ENCODE peak calls at places on chromosomes 11 and 22, in six cellular contexts. One of them, this sample, is unnamed.

GRCh38 chr11:121194731-121195596 is 93.9 kb downstream of the TECTA start:
- DNase-seq in IMR-90: peak
- DNase-seq in GM10248: peak
- DNase-seq in GM12865: peak
- DNase-seq in MM.1S: peak
- DNase-seq in fibroblast of pulmonary artery: peak
- DNase-seq in this sample: peak

GRCh38 chr11:80285076-80285790 is 844.4 kb upstream of the TENM4 start:
- DNase-seq in IMR-90: peak
- DNase-seq in GM10248: no peak
- DNase-seq in GM12865: no peak
- DNase-seq in MM.1S: no peak
- DNase-seq in fibroblast of pulmonary artery: no peak
- DNase-seq in this sample: no peak

GRCh38 chr11:75667268-75667830 is 1.5 kb downstream of the MAP6 start:
- DNase-seq in IMR-90: no peak
- DNase-seq in GM10248: peak
- DNase-seq in GM12865: peak
- DNase-seq in MM.1S: no peak
- DNase-seq in fibroblast of pulmonary artery: peak
- DNase-seq in this sample: peak

GRCh38 chr11:122706689-122707088 is 51.2 kb downstream of the UBASH3B start:
- DNase-seq in IMR-90: peak
- DNase-seq in GM10248: no peak
- DNase-seq in GM12865: no peak
- DNase-seq in MM.1S: no peak
- DNase-seq in fibroblast of pulmonary artery: peak
- DNase-seq in this sample: no peak

GRCh38 chr11:116051494-116051893 is 547.3 kb upstream of the CADM1 start:
- DNase-seq in IMR-90: no peak
- DNase-seq in GM10248: no peak
- DNase-seq in GM12865: no peak
- DNase-seq in MM.1S: no peak
- DNase-seq in fibroblast of pulmonary artery: no peak
- DNase-seq in this sample: no peak

GRCh38 chr22:24951942-24952836 is at the start of gene KIAA1671:
- DNase-seq in IMR-90: peak
- DNase-seq in GM10248: peak
- DNase-seq in GM12865: peak
- DNase-seq in MM.1S: peak
- DNase-seq in fibroblast of pulmonary artery: peak
- DNase-seq in this sample: peak

GRCh38 chr11:124277809-124278208 is 21.6 kb downstream of the OR8G5 start:
- DNase-seq in IMR-90: no peak
- DNase-seq in GM10248: no peak
- DNase-seq in GM12865: no peak
- DNase-seq in MM.1S: no peak
- DNase-seq in fibroblast of pulmonary artery: peak
- DNase-seq in this sample: no peak

GRCh38 chr22:50287731-50288130 is 17.6 kb upstream of the MAPK11 start:
- DNase-seq in IMR-90: no peak
- DNase-seq in GM10248: no peak
- DNase-seq in GM12865: no peak
- DNase-seq in MM.1S: no peak
- DNase-seq in fibroblast of pulmonary artery: no peak
- DNase-seq in this sample: no peak

GRCh38 chr11:70872299-70872698 is 380.1 kb downstream of the SHANK2 start:
- DNase-seq in IMR-90: no peak
- DNase-seq in GM10248: no peak
- DNase-seq in GM12865: no peak
- DNase-seq in MM.1S: no peak
- DNase-seq in fibroblast of pulmonary artery: no peak
- DNase-seq in this sample: no peak

GRCh38 chr11:33542921-33543320 is 157.7 kb downstream of the C11orf91 start:
- DNase-seq in IMR-90: peak
- DNase-seq in GM10248: peak
- DNase-seq in GM12865: peak
- DNase-seq in MM.1S: peak
- DNase-seq in fibroblast of pulmonary artery: peak
- DNase-seq in this sample: peak

GRCh38 chr11:22539851-22540376 is 85.7 kb downstream of the FANCF start:
- DNase-seq in IMR-90: peak
- DNase-seq in GM10248: no peak
- DNase-seq in GM12865: no peak
- DNase-seq in MM.1S: peak
- DNase-seq in fibroblast of pulmonary artery: peak
- DNase-seq in this sample: no peak

GRCh38 chr11:34773211-34773610 is 143.0 kb downstream of the APIP start:
- DNase-seq in IMR-90: no peak
- DNase-seq in GM10248: no peak
- DNase-seq in GM12865: no peak
- DNase-seq in MM.1S: no peak
- DNase-seq in fibroblast of pulmonary artery: no peak
- DNase-seq in this sample: no peak

GRCh38 chr11:62217191-62217748 is 8.8 kb downstream of the SCGB2A1 start:
- DNase-seq in IMR-90: no peak
- DNase-seq in GM10248: no peak
- DNase-seq in GM12865: no peak
- DNase-seq in MM.1S: peak
- DNase-seq in fibroblast of pulmonary artery: peak
- DNase-seq in this sample: no peak

GRCh38 chr11:62931501-62932278 is 10.5 kb upstream of the CHRM1 start:
- DNase-seq in IMR-90: no peak
- DNase-seq in GM10248: no peak
- DNase-seq in GM12865: no peak
- DNase-seq in MM.1S: no peak
- DNase-seq in fibroblast of pulmonary artery: no peak
- DNase-seq in this sample: no peak

GRCh38 chr11:18010271-18010670 is 2.6 kb downstream of the SERGEF start:
- DNase-seq in IMR-90: no peak
- DNase-seq in GM10248: no peak
- DNase-seq in GM12865: peak
- DNase-seq in MM.1S: no peak
- DNase-seq in fibroblast of pulmonary artery: no peak
- DNase-seq in this sample: no peak

GRCh38 chr22:49976439-49977175 is 16.0 kb downstream of the PIM3 start:
- DNase-seq in IMR-90: no peak
- DNase-seq in GM10248: peak
- DNase-seq in GM12865: peak
- DNase-seq in MM.1S: no peak
- DNase-seq in fibroblast of pulmonary artery: no peak
- DNase-seq in this sample: peak

GRCh38 chr11:61540528-61540927 is 32.0 kb downstream of the LRRC10B start:
- DNase-seq in IMR-90: no peak
- DNase-seq in GM10248: no peak
- DNase-seq in GM12865: no peak
- DNase-seq in MM.1S: no peak
- DNase-seq in fibroblast of pulmonary artery: no peak
- DNase-seq in this sample: peak

GRCh38 chr11:116925050-116925449 is 87.6 kb upstream of the APOA1 start:
- DNase-seq in IMR-90: no peak
- DNase-seq in GM10248: no peak
- DNase-seq in GM12865: peak
- DNase-seq in MM.1S: peak
- DNase-seq in fibroblast of pulmonary artery: no peak
- DNase-seq in this sample: no peak

GRCh38 chr11:78195917-78196545 is 7.3 kb downstream of the USP35 start:
- DNase-seq in IMR-90: no peak
- DNase-seq in GM10248: no peak
- DNase-seq in GM12865: no peak
- DNase-seq in MM.1S: no peak
- DNase-seq in fibroblast of pulmonary artery: no peak
- DNase-seq in this sample: no peak

GRCh38 chr22:26797910-26798309 is 140.5 kb downstream of the MIAT start:
- DNase-seq in IMR-90: no peak
- DNase-seq in GM10248: no peak
- DNase-seq in GM12865: peak
- DNase-seq in MM.1S: no peak
- DNase-seq in fibroblast of pulmonary artery: no peak
- DNase-seq in this sample: no peak

GRCh38 chr11:62337682-62338181 is 484 bp downstream of the ASRGL1 start:
- DNase-seq in IMR-90: no peak
- DNase-seq in GM10248: no peak
- DNase-seq in GM12865: peak
- DNase-seq in MM.1S: no peak
- DNase-seq in fibroblast of pulmonary artery: peak
- DNase-seq in this sample: no peak

GRCh38 chr22:45726081-45726480 is 54.4 kb downstream of the ATXN10 start:
- DNase-seq in IMR-90: no peak
- DNase-seq in GM10248: no peak
- DNase-seq in GM12865: no peak
- DNase-seq in MM.1S: no peak
- DNase-seq in fibroblast of pulmonary artery: no peak
- DNase-seq in this sample: no peak

GRCh38 chr11:34395916-34396555 is 38.2 kb upstream of the ABTB2 start:
- DNase-seq in IMR-90: peak
- DNase-seq in GM10248: no peak
- DNase-seq in GM12865: no peak
- DNase-seq in MM.1S: no peak
- DNase-seq in fibroblast of pulmonary artery: peak
- DNase-seq in this sample: no peak

GRCh38 chr11:82092904-82093303 is 640.8 kb downstream of the FAM181B start:
- DNase-seq in IMR-90: no peak
- DNase-seq in GM10248: no peak
- DNase-seq in GM12865: no peak
- DNase-seq in MM.1S: no peak
- DNase-seq in fibroblast of pulmonary artery: no peak
- DNase-seq in this sample: no peak

GRCh38 chr11:18472587-18472986 is 16.9 kb downstream of the LDHAL6A start:
- DNase-seq in IMR-90: no peak
- DNase-seq in GM10248: no peak
- DNase-seq in GM12865: no peak
- DNase-seq in MM.1S: no peak
- DNase-seq in fibroblast of pulmonary artery: no peak
- DNase-seq in this sample: no peak

GRCh38 chr11:130246270-130246669 is 68.4 kb downstream of the ZBTB44 start:
- DNase-seq in IMR-90: no peak
- DNase-seq in GM10248: no peak
- DNase-seq in GM12865: no peak
- DNase-seq in MM.1S: no peak
- DNase-seq in fibroblast of pulmonary artery: no peak
- DNase-seq in this sample: no peak

GRCh38 chr11:26993965-26994446 is at the start of gene FIBIN:
- DNase-seq in IMR-90: peak
- DNase-seq in GM10248: no peak
- DNase-seq in GM12865: no peak
- DNase-seq in MM.1S: no peak
- DNase-seq in fibroblast of pulmonary artery: peak
- DNase-seq in this sample: no peak

GRCh38 chr11:77375114-77375513 is 73.6 kb upstream of the GDPD4 start:
- DNase-seq in IMR-90: peak
- DNase-seq in GM10248: no peak
- DNase-seq in GM12865: no peak
- DNase-seq in MM.1S: no peak
- DNase-seq in fibroblast of pulmonary artery: peak
- DNase-seq in this sample: no peak

GRCh38 chr11:125954123-125954944 is 8.5 kb downstream of the VSIG10L2 start:
- DNase-seq in IMR-90: no peak
- DNase-seq in GM10248: no peak
- DNase-seq in GM12865: no peak
- DNase-seq in MM.1S: no peak
- DNase-seq in fibroblast of pulmonary artery: no peak
- DNase-seq in this sample: no peak

GRCh38 chr11:125953401-125953935 is 7.6 kb downstream of the VSIG10L2 start:
- DNase-seq in IMR-90: no peak
- DNase-seq in GM10248: no peak
- DNase-seq in GM12865: no peak
- DNase-seq in MM.1S: no peak
- DNase-seq in fibroblast of pulmonary artery: no peak
- DNase-seq in this sample: no peak

GRCh38 chr11:125956371-125956770 is 10.5 kb downstream of the VSIG10L2 start:
- DNase-seq in IMR-90: peak
- DNase-seq in GM10248: no peak
- DNase-seq in GM12865: no peak
- DNase-seq in MM.1S: no peak
- DNase-seq in fibroblast of pulmonary artery: peak
- DNase-seq in this sample: no peak

GRCh38 chr11:125955856-125956255 is 10.0 kb downstream of the VSIG10L2 start:
- DNase-seq in IMR-90: no peak
- DNase-seq in GM10248: no peak
- DNase-seq in GM12865: no peak
- DNase-seq in MM.1S: no peak
- DNase-seq in fibroblast of pulmonary artery: no peak
- DNase-seq in this sample: no peak

DNA sequence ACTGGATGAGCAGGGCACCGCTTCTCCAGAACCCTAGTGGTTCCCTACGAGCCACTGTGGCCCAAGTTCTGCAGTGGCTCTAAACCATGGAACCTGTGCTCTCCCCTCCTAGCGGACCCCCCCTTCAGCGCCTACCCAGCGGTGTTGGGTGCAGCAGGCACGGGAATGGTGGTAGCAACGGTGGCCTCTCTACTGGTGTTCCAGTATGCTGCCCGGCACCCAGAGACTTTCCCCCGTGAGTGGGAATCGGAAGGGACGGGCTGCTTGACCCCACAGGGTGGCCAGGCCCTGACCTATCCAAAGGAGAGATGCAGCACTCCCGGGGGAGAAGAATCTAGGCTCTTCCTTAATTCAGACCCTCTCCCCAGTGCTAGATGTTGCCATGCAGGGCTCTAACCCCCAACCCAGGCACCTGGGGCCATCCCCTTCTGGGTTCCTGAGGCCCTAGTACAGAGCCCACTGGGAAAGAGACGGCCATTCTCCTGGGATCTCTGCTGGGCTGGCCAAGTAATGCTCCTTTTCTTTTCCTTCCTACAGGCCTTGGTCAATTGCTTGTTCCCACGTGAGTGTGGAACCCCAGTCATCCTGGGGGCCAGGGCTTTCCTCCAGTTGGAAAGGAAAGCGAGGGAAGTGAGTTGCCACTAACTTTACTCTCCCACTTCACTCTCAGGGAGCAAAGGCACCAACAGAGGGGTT is 9.2 kb downstream of the VSIG10L2 start:
- DNase-seq in IMR-90: no peak
- DNase-seq in GM10248: no peak
- DNase-seq in GM12865: no peak
- DNase-seq in MM.1S: no peak
- DNase-seq in fibroblast of pulmonary artery: no peak
- DNase-seq in this sample: no peak
- TF ChIP-seq CTCF in IMR-90: no peak
- TF ChIP-seq CTCF in GM10248: no peak
- TF ChIP-seq CTCF in GM12865: no peak
- TF ChIP-seq CTCF in MM.1S: no peak
- TF ChIP-seq CTCF in fibroblast of pulmonary artery: no peak
- TF ChIP-seq CTCF in this sample: no peak

GRCh38 chr22:22156716-22157499 is 87.7 kb upstream of the VPREB1 start:
- DNase-seq in IMR-90: peak
- DNase-seq in GM10248: peak
- DNase-seq in GM12865: peak
- DNase-seq in MM.1S: peak
- DNase-seq in fibroblast of pulmonary artery: peak
- DNase-seq in this sample: peak
- TF ChIP-seq CTCF in IMR-90: peak
- TF ChIP-seq CTCF in GM10248: peak
- TF ChIP-seq CTCF in GM12865: peak
- TF ChIP-seq CTCF in MM.1S: peak
- TF ChIP-seq CTCF in fibroblast of pulmonary artery: peak
- TF ChIP-seq CTCF in this sample: peak

GRCh38 chr11:98260983-98261382 is 759.8 kb upstream of the CNTN5 start:
- DNase-seq in IMR-90: no peak
- DNase-seq in GM10248: no peak
- DNase-seq in GM12865: no peak
- DNase-seq in MM.1S: no peak
- DNase-seq in fibroblast of pulmonary artery: peak
- DNase-seq in this sample: no peak
- TF ChIP-seq CTCF in IMR-90: no peak
- TF ChIP-seq CTCF in GM10248: no peak
- TF ChIP-seq CTCF in GM12865: no peak
- TF ChIP-seq CTCF in MM.1S: peak
- TF ChIP-seq CTCF in fibroblast of pulmonary artery: peak
- TF ChIP-seq CTCF in this sample: no peak

GRCh38 chr22:38115423-38116205 is 5.1 kb upstream of the BAIAP2L2 start:
- DNase-seq in IMR-90: no peak
- DNase-seq in GM10248: no peak
- DNase-seq in GM12865: no peak
- DNase-seq in MM.1S: no peak
- DNase-seq in fibroblast of pulmonary artery: no peak
- DNase-seq in this sample: no peak
- TF ChIP-seq CTCF in IMR-90: no peak
- TF ChIP-seq CTCF in GM10248: no peak
- TF ChIP-seq CTCF in GM12865: no peak
- TF ChIP-seq CTCF in MM.1S: no peak
- TF ChIP-seq CTCF in fibroblast of pulmonary artery: no peak
- TF ChIP-seq CTCF in this sample: no peak

This sample was measured in GM20000.